ENCODE peak calls at places on chromosomes 12 and 14, in seven cellular contexts. P is pancreas, T is fibroblast of pulmonary artery, E is hepatocyte, Z is AG09309, G is astrocyte of the spinal cord, I is PC-3. D is an unnamed sample.

GRCh38 chr12:98999569-98999968 is 354.5 kb downstream of the APAF1 start:
- DNase-seq in T (no peak), G (no peak), I (no peak), Z (no peak), P (no peak), E (no peak), D (no peak)

GRCh38 chr12:32824596-32824995 is 68.9 kb upstream of the YARS2 start:
- DNase-seq in E (no peak), P (no peak), T (no peak), I (no peak), G (no peak), Z (no peak), D (no peak)

GRCh38 chr12:12683298-12683697 is 12.7 kb downstream of the GPR19 start:
- DNase-seq in E (no peak), Z (no peak), T (no peak), P (no peak), G (no peak), I (no peak), D (no peak)

GRCh38 chr14:70190156-70190555 is 1.4 kb upstream of the SLC8A3 start:
- DNase-seq in G (no peak), P (no peak), E (no peak), I (no peak), Z (no peak), T (no peak), D (no peak)

GRCh38 chr12:50110127-50110761 is 1.8 kb upstream of the COX14 start:
- DNase-seq in E (peak), T (no peak), I (no peak), P (peak), G (no peak), Z (no peak), D (no peak)

GRCh38 chr12:114412825-114413749 is 7.1 kb upstream of the TBX5 start:
- DNase-seq in P (no peak), E (no peak), G (no peak), I (no peak), T (no peak), Z (no peak), D (no peak)

GRCh38 chr12:108722463-108722862 is 8.9 kb downstream of the CORO1C start:
- DNase-seq in G (peak), I (no peak), E (no peak), Z (no peak), P (no peak), T (no peak), D (no peak)

GRCh38 chr12:68349083-68349700 is 17.0 kb upstream of the MDM1 start:
- DNase-seq in I (no peak), T (no peak), G (no peak), P (no peak), E (no peak), Z (no peak), D (no peak)

GRCh38 chr12:120468846-120469449 is 600 bp downstream of the SRSF9 start:
- DNase-seq in T (no peak), E (peak), I (no peak), P (no peak), G (peak), Z (no peak), D (no peak)

GRCh38 chr14:76131071-76131985 is 20.4 kb upstream of the GPATCH2L start:
- DNase-seq in I (no peak), E (no peak), Z (no peak), G (no peak), T (no peak), P (no peak), D (no peak)

GRCh38 chr14:39266871-39267591 is 33.3 kb downstream of the MIA2 start:
- DNase-seq in Z (no peak), P (peak), I (peak), G (peak), T (peak), E (peak), D (no peak)

GRCh38 chr12:123089631-123090353 is 61.1 kb downstream of the PITPNM2 start:
- DNase-seq in P (no peak), E (peak), T (peak), Z (peak), I (peak), G (peak), D (peak)

GRCh38 chr12:63922446-63922845 is 77.9 kb downstream of the SRGAP1 start:
- DNase-seq in E (no peak), I (no peak), G (peak), P (no peak), T (peak), Z (peak), D (peak)

GRCh38 chr12:85985996-85986395 is 111.9 kb downstream of the NTS start:
- DNase-seq in E (no peak), P (no peak), T (no peak), I (peak), Z (no peak), G (no peak), D (no peak)

GRCh38 chr12:120041386-120042231 is 52.6 kb downstream of the BICDL1 start:
- DNase-seq in G (no peak), T (no peak), I (no peak), Z (no peak), E (no peak), P (peak), D (no peak)

GRCh38 chr12:53059434-53060063 is 9.7 kb downstream of the TNS2 start:
- DNase-seq in G (no peak), P (no peak), I (no peak), E (no peak), T (no peak), Z (no peak), D (no peak)

GRCh38 chr14:30906752-30907658 is 32.6 kb downstream of the COCH start:
- DNase-seq in I (peak), P (no peak), Z (no peak), T (peak), E (peak), G (peak), D (no peak)

GRCh38 chr12:132466241-132467188 is 23.4 kb upstream of the FBRSL1 start:
- DNase-seq in G (no peak), T (peak), I (no peak), P (peak), E (no peak), Z (no peak), D (no peak)

GRCh38 chr12:121314441-121314840 is 17.9 kb upstream of the CAMKK2 start:
- DNase-seq in T (no peak), G (no peak), I (no peak), P (no peak), Z (no peak), E (no peak), D (no peak)

GRCh38 chr12:6688543-6688999 is 604 bp downstream of the ZNF384 start:
- DNase-seq in G (no peak), T (no peak), Z (no peak), I (no peak), E (peak), P (no peak), D (no peak)

GRCh38 chr14:97033556-97034081 is 236.4 kb downstream of the VRK1 start:
- DNase-seq in P (no peak), I (no peak), E (no peak), G (no peak), T (no peak), Z (no peak), D (no peak)

GRCh38 chr12:20492251-20492728 is 124.0 kb downstream of the PDE3A start:
- DNase-seq in I (peak), P (no peak), Z (no peak), T (peak), E (no peak), G (peak), D (no peak)

GRCh38 chr12:13197526-13198141 is 1.1 kb downstream of the EMP1 start:
- DNase-seq in P (no peak), E (no peak), I (no peak), T (peak), Z (no peak), G (no peak), D (no peak)

GRCh38 chr14:61463664-61464063 is 142.3 kb downstream of the PRKCH start:
- DNase-seq in T (peak), G (no peak), E (no peak), I (no peak), P (no peak), Z (no peak), D (no peak)

GRCh38 chr14:61467281-61467680 is 145.9 kb downstream of the PRKCH start:
- DNase-seq in E (no peak), T (no peak), I (no peak), Z (no peak), G (no peak), P (no peak), D (no peak)

GRCh38 chr14:61468063-61468825 is 146.9 kb downstream of the PRKCH start:
- DNase-seq in T (no peak), Z (no peak), G (no peak), E (no peak), I (no peak), P (no peak), D (no peak)

GRCh38 chr14:61466905-61467280 is 145.5 kb downstream of the PRKCH start:
- DNase-seq in Z (no peak), P (no peak), T (no peak), I (no peak), G (no peak), E (no peak), D (no peak)

DNA sequence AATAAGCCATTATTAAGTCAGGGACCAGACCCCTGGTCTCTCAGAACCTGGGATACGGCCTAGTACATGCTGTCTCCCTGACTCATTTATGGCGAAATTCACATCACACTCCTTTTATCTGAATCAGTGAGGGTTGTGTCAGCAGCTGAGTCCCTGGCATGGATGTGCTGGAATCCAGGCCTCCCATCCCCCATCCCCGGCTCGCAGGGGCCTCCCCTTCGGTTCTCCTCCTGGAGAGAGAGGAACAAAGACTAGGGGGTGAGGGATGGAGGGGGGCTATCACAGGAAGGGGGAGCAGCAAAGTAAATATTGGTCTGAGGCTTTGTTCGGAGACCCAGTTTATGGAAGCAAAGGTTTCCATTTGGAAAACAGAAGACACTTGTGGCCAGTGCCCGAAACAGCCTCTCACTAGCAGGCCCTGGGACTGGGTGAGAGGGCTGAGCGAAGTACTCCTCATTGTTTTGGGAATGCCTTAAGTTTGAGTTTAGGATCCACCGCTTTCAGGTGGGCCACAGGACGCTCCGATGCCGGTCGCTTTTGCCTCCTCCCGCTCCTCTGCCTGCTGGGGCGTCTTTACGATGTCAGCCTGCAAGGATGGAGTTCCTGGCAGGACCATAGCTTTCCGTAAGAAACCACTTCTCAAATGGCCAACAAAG is 145.0 kb downstream of the PRKCH start:
- DNase-seq in T (peak), P (no peak), Z (peak), E (peak), G (peak), I (peak), D (peak)
- TF ChIP-seq CTCF in T (no peak), P (no peak), Z (no peak), E (no peak), G (no peak), I (no peak), D (no peak)

DNA sequence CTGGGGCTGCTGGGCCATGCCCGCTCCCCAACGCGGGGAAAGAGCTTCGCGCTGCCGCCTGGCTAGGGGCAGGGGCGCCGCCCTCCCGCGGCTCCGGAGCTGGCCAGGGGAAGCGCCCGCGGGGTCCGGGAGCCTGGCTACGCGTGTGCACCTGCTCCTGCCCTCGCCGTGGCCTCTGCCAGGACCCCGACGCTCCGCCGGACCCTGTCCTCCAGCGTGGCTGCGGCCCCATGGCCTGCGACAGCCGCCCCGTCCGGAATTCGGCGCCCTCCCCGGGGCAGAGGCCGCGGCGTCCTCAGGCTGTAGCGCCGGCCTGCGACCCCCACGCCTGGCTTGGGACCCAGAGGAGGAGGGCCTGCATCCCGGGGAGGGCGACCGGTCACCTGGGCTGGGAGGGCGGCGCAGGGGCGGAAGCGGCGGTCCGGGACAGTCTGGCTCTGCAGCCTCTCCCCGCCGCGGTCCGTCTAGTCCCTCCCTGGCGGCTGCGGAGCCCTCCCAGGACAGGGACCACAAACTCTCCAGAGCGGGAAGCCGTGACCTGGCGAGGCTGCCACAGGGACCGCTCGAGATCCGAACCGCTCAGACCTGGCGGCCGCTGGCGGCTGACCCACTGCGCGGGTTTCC is 85.6 kb downstream of the ALG10 start:
- DNase-seq in I (no peak), E (no peak), G (no peak), Z (no peak), P (no peak), T (no peak), D (no peak)
- H3K4me3 ChIP-seq in I (no peak), E (no peak), G (no peak), Z (no peak), P (no peak), T (no peak), D (no peak)

DNA sequence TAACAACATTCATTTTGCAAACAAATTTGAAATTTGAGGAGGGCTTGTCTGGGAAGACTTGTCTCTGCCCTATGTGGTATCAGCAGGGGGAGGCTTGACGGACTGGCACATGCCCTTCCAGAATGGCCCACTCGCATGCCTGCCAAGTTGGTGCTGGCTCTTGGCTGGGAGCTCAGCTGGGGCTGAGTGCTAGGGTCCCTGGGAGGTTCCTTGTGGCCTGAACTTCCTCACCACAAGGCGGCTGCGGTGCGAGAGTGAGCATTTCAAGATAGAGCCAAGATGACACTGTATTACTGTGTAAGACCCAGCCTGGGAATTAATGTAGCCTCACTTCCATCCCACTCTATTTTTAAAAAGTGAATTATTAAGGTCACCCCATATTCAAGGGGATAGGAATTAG is 271.6 kb upstream of the PLEKHG7 start:
- DNase-seq in P (no peak), E (no peak), G (no peak), Z (no peak), T (no peak), I (no peak), D (no peak)
- TF ChIP-seq CTCF in P (no peak), E (no peak), G (no peak), Z (no peak), T (no peak), I (no peak), D (no peak)

GRCh38 chr12:3366451-3367155 is 124.4 kb upstream of the PRMT8 start:
- DNase-seq in G (no peak), Z (no peak), I (no peak), P (peak), T (no peak), E (no peak), D (no peak)
- H3K4me3 ChIP-seq in G (no peak), Z (no peak), I (peak), P (peak), T (no peak), E (no peak), D (no peak)